ENCODE peak calls at places on chromosomes 3 and 15, in five cellular contexts. One of them, this sample, is unnamed.

GRCh38 chr15:71687902-71688508 is 122.3 kb upstream of the NR2E3 start:
- DNase-seq in IMR-90: peak
- DNase-seq in astrocyte: peak
- DNase-seq in kidney epithelial cell: peak
- DNase-seq in neural progenitor cell: no peak
- DNase-seq in this sample: no peak

GRCh38 chr15:98834976-98835375 is 172.6 kb downstream of the PGPEP1L start:
- DNase-seq in neural progenitor cell: no peak
- DNase-seq in IMR-90: no peak
- DNase-seq in kidney epithelial cell: no peak
- DNase-seq in astrocyte: no peak
- DNase-seq in this sample: no peak

GRCh38 chr15:78105541-78106241 is 13.3 kb downstream of the SH2D7 start:
- DNase-seq in astrocyte: peak
- DNase-seq in neural progenitor cell: no peak
- DNase-seq in IMR-90: peak
- DNase-seq in kidney epithelial cell: no peak
- DNase-seq in this sample: no peak

GRCh38 chr15:55741592-55742497 is 1.1 kb downstream of the PRTG start:
- DNase-seq in astrocyte: no peak
- DNase-seq in kidney epithelial cell: no peak
- DNase-seq in IMR-90: no peak
- DNase-seq in neural progenitor cell: peak
- DNase-seq in this sample: peak

GRCh38 chr3:15064299-15064834 is 748 bp downstream of the MRPS25 start:
- DNase-seq in astrocyte: no peak
- DNase-seq in kidney epithelial cell: no peak
- DNase-seq in IMR-90: peak
- DNase-seq in neural progenitor cell: peak
- DNase-seq in this sample: no peak

GRCh38 chr3:194003128-194004057 is 132.6 kb upstream of the HES1 start:
- DNase-seq in IMR-90: peak
- DNase-seq in astrocyte: peak
- DNase-seq in neural progenitor cell: peak
- DNase-seq in kidney epithelial cell: peak
- DNase-seq in this sample: peak

GRCh38 chr3:33426068-33426467 is 14.1 kb downstream of the UBP1 start:
- DNase-seq in astrocyte: no peak
- DNase-seq in kidney epithelial cell: no peak
- DNase-seq in IMR-90: no peak
- DNase-seq in neural progenitor cell: peak
- DNase-seq in this sample: no peak

GRCh38 chr3:101567528-101568317 is 6.1 kb downstream of the TRMT10C start:
- DNase-seq in kidney epithelial cell: no peak
- DNase-seq in astrocyte: peak
- DNase-seq in IMR-90: peak
- DNase-seq in neural progenitor cell: no peak
- DNase-seq in this sample: no peak

GRCh38 chr15:88497109-88497761 is 29.7 kb downstream of the MRPS11 start:
- DNase-seq in IMR-90: no peak
- DNase-seq in neural progenitor cell: no peak
- DNase-seq in astrocyte: no peak
- DNase-seq in kidney epithelial cell: no peak
- DNase-seq in this sample: no peak

GRCh38 chr3:171879472-171879871 is 36.3 kb downstream of the TMEM212 start:
- DNase-seq in IMR-90: no peak
- DNase-seq in kidney epithelial cell: no peak
- DNase-seq in neural progenitor cell: no peak
- DNase-seq in astrocyte: no peak
- DNase-seq in this sample: no peak

GRCh38 chr3:171878441-171879225 is 35.5 kb downstream of the TMEM212 start:
- DNase-seq in kidney epithelial cell: no peak
- DNase-seq in IMR-90: peak
- DNase-seq in neural progenitor cell: peak
- DNase-seq in astrocyte: peak
- DNase-seq in this sample: no peak

GRCh38 chr3:171880471-171880870 is 37.3 kb downstream of the TMEM212 start:
- DNase-seq in astrocyte: no peak
- DNase-seq in neural progenitor cell: no peak
- DNase-seq in kidney epithelial cell: no peak
- DNase-seq in IMR-90: no peak
- DNase-seq in this sample: no peak

GRCh38 chr3:171883893-171884279 is 40.7 kb downstream of the TMEM212 start:
- DNase-seq in IMR-90: no peak
- DNase-seq in astrocyte: no peak
- DNase-seq in kidney epithelial cell: no peak
- DNase-seq in neural progenitor cell: no peak
- DNase-seq in this sample: no peak

DNA sequence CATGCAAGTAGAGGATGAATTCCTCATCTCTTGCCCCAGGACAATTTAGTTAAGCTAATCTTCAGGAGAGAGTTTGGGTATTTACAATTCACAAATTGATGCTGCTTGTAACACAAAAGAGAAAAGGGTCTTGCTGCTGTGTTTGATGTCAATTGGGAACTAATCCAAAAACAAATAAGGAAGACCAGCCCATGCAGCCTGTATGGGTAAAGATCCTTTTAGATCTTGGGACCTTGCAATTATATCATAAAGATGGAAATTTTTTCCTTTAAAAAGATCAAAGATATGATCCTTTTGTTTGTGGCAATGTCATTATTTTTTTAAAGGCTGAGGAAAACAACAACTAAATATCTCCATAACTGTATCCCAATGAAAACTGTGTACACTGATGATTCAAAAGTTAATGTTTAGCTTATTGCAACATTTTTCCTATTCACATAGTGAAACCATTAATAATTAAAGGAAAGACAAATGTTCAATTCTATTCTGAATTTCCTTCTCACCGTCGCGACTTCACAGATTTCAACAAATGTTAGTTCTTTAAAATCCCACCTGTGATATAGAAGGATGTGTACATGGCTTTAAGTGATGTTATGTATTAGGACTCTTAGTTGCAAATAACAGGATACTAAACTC is 40.2 kb downstream of the TMEM212 start:
- DNase-seq in kidney epithelial cell: no peak
- DNase-seq in astrocyte: no peak
- DNase-seq in IMR-90: no peak
- DNase-seq in neural progenitor cell: no peak
- DNase-seq in this sample: no peak
- H3K4me3 ChIP-seq in kidney epithelial cell: no peak
- H3K4me3 ChIP-seq in astrocyte: no peak
- H3K4me3 ChIP-seq in IMR-90: no peak
- H3K4me3 ChIP-seq in neural progenitor cell: no peak
- H3K4me3 ChIP-seq in this sample: no peak

GRCh38 chr15:57505949-57506391 is 85.7 kb upstream of the MYZAP start:
- DNase-seq in kidney epithelial cell: peak
- DNase-seq in astrocyte: no peak
- DNase-seq in IMR-90: no peak
- DNase-seq in neural progenitor cell: no peak
- DNase-seq in this sample: peak

GRCh38 chr15:57504599-57504940 is 87.1 kb upstream of the MYZAP start:
- DNase-seq in astrocyte: no peak
- DNase-seq in neural progenitor cell: no peak
- DNase-seq in IMR-90: no peak
- DNase-seq in kidney epithelial cell: no peak
- DNase-seq in this sample: no peak

GRCh38 chr15:57507111-57507510 is 84.6 kb upstream of the MYZAP start:
- DNase-seq in neural progenitor cell: no peak
- DNase-seq in astrocyte: no peak
- DNase-seq in kidney epithelial cell: no peak
- DNase-seq in IMR-90: no peak
- DNase-seq in this sample: no peak

GRCh38 chr15:57505056-57505713 is 86.5 kb upstream of the MYZAP start:
- DNase-seq in kidney epithelial cell: no peak
- DNase-seq in IMR-90: no peak
- DNase-seq in neural progenitor cell: no peak
- DNase-seq in astrocyte: no peak
- DNase-seq in this sample: no peak

DNA sequence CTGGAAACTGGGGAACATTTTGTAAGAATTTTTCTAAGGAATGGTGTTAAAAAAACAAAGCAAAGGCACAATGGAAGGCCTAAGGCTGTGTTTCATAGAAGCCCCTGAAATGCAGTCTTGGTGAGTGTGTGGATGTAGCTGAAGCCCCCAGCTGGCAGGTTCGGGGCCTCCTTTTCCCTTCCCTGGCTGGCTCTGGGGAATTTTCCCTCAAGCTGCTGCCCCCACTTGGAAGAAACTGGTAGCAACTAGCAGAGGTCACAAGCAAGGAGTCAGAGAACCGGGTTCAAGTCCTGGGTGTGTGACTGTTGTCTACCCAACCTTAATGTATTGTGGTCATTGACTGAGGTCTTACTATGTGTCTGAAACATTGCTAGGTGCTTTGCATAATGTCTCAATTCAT is 85.3 kb upstream of the MYZAP start:
- DNase-seq in kidney epithelial cell: no peak
- DNase-seq in IMR-90: no peak
- DNase-seq in astrocyte: no peak
- DNase-seq in neural progenitor cell: peak
- DNase-seq in this sample: no peak
- TF ChIP-seq CTCF in kidney epithelial cell: peak
- TF ChIP-seq CTCF in IMR-90: no peak
- TF ChIP-seq CTCF in astrocyte: no peak
- TF ChIP-seq CTCF in neural progenitor cell: peak
- TF ChIP-seq CTCF in this sample: no peak

DNA sequence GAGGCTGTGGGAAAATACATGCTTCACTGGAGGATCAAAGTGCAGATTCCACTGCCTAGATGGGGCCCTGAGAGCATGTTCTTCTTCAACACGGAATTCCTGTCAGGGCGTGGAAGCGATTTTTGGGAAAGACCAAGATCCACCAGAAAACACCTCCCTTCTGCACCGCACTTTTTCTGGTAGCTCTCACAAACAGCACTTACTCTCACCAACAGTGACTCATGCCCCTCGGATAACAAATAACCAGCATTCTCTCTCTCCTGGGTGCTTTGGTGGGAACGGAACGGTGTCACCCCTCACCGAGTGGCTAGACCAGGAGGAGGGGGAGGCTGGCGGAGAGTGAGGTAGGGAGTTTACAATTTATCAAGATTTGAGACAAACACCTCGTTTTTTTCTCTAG is 40.1 kb downstream of the ADAMTSL3 start:
- DNase-seq in IMR-90: peak
- DNase-seq in neural progenitor cell: no peak
- DNase-seq in astrocyte: peak
- DNase-seq in kidney epithelial cell: peak
- DNase-seq in this sample: no peak
- H3K4me3 ChIP-seq in IMR-90: no peak
- H3K4me3 ChIP-seq in neural progenitor cell: no peak
- H3K4me3 ChIP-seq in astrocyte: no peak
- H3K4me3 ChIP-seq in kidney epithelial cell: no peak
- H3K4me3 ChIP-seq in this sample: no peak

GRCh38 chr15:51736069-51736468 is 1.4 kb downstream of the LYSMD2 start:
- DNase-seq in neural progenitor cell: no peak
- DNase-seq in kidney epithelial cell: no peak
- DNase-seq in astrocyte: no peak
- DNase-seq in IMR-90: no peak
- DNase-seq in this sample: no peak

GRCh38 chr15:51736646-51737537 is 563 bp downstream of the LYSMD2 start:
- DNase-seq in IMR-90: no peak
- DNase-seq in kidney epithelial cell: no peak
- DNase-seq in astrocyte: no peak
- DNase-seq in neural progenitor cell: peak
- DNase-seq in this sample: peak

GRCh38 chr15:51737538-51738305 is at the start of gene LYSMD2:
- DNase-seq in astrocyte: no peak
- DNase-seq in IMR-90: peak
- DNase-seq in neural progenitor cell: peak
- DNase-seq in kidney epithelial cell: no peak
- DNase-seq in this sample: peak

GRCh38 chr15:51735611-51736010 is 1.8 kb downstream of the LYSMD2 start:
- DNase-seq in IMR-90: no peak
- DNase-seq in astrocyte: no peak
- DNase-seq in kidney epithelial cell: no peak
- DNase-seq in neural progenitor cell: no peak
- DNase-seq in this sample: no peak

DNA sequence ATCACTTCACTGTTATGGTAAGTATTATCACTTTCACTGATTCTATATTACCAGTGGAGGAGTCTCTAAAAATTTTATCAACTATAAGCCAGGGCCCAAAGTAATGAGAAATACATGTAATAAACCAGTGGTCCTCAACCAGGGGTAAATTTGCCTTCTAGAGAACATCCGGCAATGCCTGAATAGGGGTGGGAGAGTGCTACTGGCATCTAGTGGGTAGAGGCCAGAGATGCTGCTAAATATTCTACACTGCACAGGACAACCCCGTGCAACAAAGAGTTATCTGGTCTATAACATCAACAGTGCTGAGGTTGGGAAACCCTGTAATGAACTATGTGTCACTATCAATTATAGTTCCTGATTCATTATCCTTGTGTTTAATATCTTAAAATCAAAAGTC is 2.2 kb downstream of the LYSMD2 start:
- DNase-seq in IMR-90: no peak
- DNase-seq in astrocyte: no peak
- DNase-seq in kidney epithelial cell: no peak
- DNase-seq in neural progenitor cell: no peak
- DNase-seq in this sample: no peak
- TF ChIP-seq CTCF in IMR-90: no peak
- TF ChIP-seq CTCF in astrocyte: no peak
- TF ChIP-seq CTCF in kidney epithelial cell: no peak
- TF ChIP-seq CTCF in neural progenitor cell: peak
- TF ChIP-seq CTCF in this sample: no peak

DNA sequence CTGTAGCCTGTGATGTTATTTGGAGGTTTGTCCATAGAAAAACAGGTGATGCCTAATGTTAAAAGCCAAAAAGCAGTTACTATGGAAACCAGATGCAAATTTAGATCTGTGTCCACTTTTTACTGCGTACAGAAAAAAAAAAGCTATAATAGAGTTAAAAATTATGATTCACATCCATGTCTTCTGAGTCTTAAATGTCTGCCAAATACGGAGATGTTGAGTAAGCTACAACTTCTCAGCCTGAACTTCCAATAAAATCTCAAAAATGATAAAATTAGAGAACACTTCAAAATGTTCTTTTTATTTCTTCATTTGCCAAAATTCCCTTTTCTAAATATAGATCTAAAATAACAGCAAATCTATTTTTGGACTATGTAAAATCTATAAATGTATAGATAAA is 74.2 kb upstream of the GAP43 start:
- DNase-seq in kidney epithelial cell: no peak
- DNase-seq in IMR-90: peak
- DNase-seq in neural progenitor cell: no peak
- DNase-seq in astrocyte: no peak
- DNase-seq in this sample: no peak
- H3K4me3 ChIP-seq in kidney epithelial cell: no peak
- H3K4me3 ChIP-seq in IMR-90: no peak
- H3K4me3 ChIP-seq in neural progenitor cell: no peak
- H3K4me3 ChIP-seq in astrocyte: no peak
- H3K4me3 ChIP-seq in this sample: no peak